ENCODE peak calls at places on chromosome 20, in seven cellular contexts. N is stomach, C is heart right ventricle, U is uterus, F is lower lobe of right lung, A is fibroblast of lung, Q is upper lobe of right lung. Z is an unnamed sample.

GRCh38 chr20:22293886-22294285 is 290.5 kb downstream of the FOXA2 start:
- DNase-seq in N (no peak), C (no peak), U (no peak), F (no peak), A (no peak), Q (no peak), Z (no peak)

GRCh38 chr20:15789083-15789482 is 784.2 kb downstream of the KIF16B start:
- DNase-seq in N (no peak), C (no peak), U (no peak), F (no peak), A (no peak), Q (no peak), Z (no peak)

GRCh38 chr20:14801591-14802325 is 464.3 kb upstream of the FLRT3 start:
- DNase-seq in N (no peak), C (no peak), U (no peak), F (no peak), A (no peak), Q (no peak), Z (peak; percentile 34)

GRCh38 chr20:23151885-23152284 is 65.8 kb upstream of the CD93 start:
- DNase-seq in N (peak; percentile 24), C (no peak), U (no peak), F (no peak), A (no peak), Q (no peak), Z (no peak)

GRCh38 chr20:5718896-5719595 is 31.2 kb upstream of the SHLD1 start:
- DNase-seq in N (no peak), C (peak; percentile 61), U (no peak), F (no peak), A (no peak), Q (no peak), Z (no peak)

GRCh38 chr20:38001981-38002380 is 31.3 kb downstream of the TTI1 start:
- DNase-seq in N (no peak), C (no peak), U (no peak), F (no peak), A (peak; percentile 41), Q (no peak), Z (no peak)

GRCh38 chr20:15703171-15703911 is 869.9 kb downstream of the KIF16B start:
- DNase-seq in N (no peak), C (no peak), U (no peak), F (no peak), A (peak; percentile 66), Q (no peak), Z (no peak)

GRCh38 chr20:60254901-60255411 is 296.7 kb downstream of the CDH26 start:
- DNase-seq in N (no peak), C (no peak), U (no peak), F (no peak), A (peak; percentile 64), Q (no peak), Z (no peak)

GRCh38 chr20:1330075-1330830 is 1.3 kb upstream of the SDCBP2 start:
- DNase-seq in N (peak; percentile 85), C (peak; percentile 63), U (peak; percentile 65), F (no peak), A (no peak), Q (no peak), Z (peak; percentile 95)

GRCh38 chr20:39960522-39961420 is 728.3 kb downstream of the MAFB start:
- DNase-seq in N (no peak), C (peak; percentile 22), U (peak; percentile 17), F (no peak), A (no peak), Q (no peak), Z (no peak)

GRCh38 chr20:37162674-37163073 is 16.5 kb upstream of the RPN2 start:
- DNase-seq in N (no peak), C (no peak), U (no peak), F (no peak), A (no peak), Q (no peak), Z (no peak)

GRCh38 chr20:47821481-47822100 is 36.3 kb upstream of the SULF2 start:
- DNase-seq in N (no peak), C (no peak), U (no peak), F (no peak), A (peak; percentile 47), Q (no peak), Z (no peak)

GRCh38 chr20:22583773-22584629 is at the start of gene FOXA2:
- DNase-seq in N (peak; percentile 85), C (no peak), U (no peak), F (peak; percentile 88), A (no peak), Q (peak; percentile 95), Z (peak; percentile 37)

GRCh38 chr20:57829336-57829735 is 119.5 kb upstream of the PMEPA1 start:
- DNase-seq in N (no peak), C (no peak), U (no peak), F (no peak), A (no peak), Q (no peak), Z (no peak)

GRCh38 chr20:17615645-17616479 is 46.0 kb downstream of the DSTN start:
- DNase-seq in N (peak; percentile 25), C (no peak), U (no peak), F (peak; percentile 49), A (no peak), Q (peak; percentile 64), Z (no peak)

GRCh38 chr20:63112491-63113219 is 103.3 kb downstream of the YTHDF1 start:
- DNase-seq in N (no peak), C (peak; percentile 1), U (no peak), F (peak; percentile 10), A (no peak), Q (no peak), Z (no peak)

GRCh38 chr20:51661609-51662178 is 106.5 kb downstream of the ATP9A start:
- DNase-seq in N (no peak), C (no peak), U (no peak), F (no peak), A (peak; percentile 84), Q (no peak), Z (peak; percentile 13)

GRCh38 chr20:50170549-50171220 is 17.2 kb upstream of the PEDS1 start:
- DNase-seq in N (no peak), C (no peak), U (no peak), F (no peak), A (no peak), Q (no peak), Z (no peak)

GRCh38 chr20:17533396-17533795 is 2.2 kb upstream of the BFSP1 start:
- DNase-seq in N (no peak), C (no peak), U (no peak), F (no peak), A (peak; percentile 60), Q (no peak), Z (peak; percentile 45)

GRCh38 chr20:22561965-22562581 is 22.3 kb downstream of the FOXA2 start:
- DNase-seq in N (no peak), C (no peak), U (no peak), F (no peak), A (no peak), Q (no peak), Z (no peak)

GRCh38 chr20:839015-839414 is 5.5 kb downstream of the FAM110A start:
- DNase-seq in N (no peak), C (no peak), U (no peak), F (peak; percentile 5), A (no peak), Q (no peak), Z (no peak)

GRCh38 chr20:51529758-51530157 is 12.8 kb downstream of the NFATC2 start:
- DNase-seq in N (peak; percentile 46), C (no peak), U (no peak), F (no peak), A (no peak), Q (no peak), Z (peak; percentile 29)

GRCh38 chr20:17749979-17750721 is 50.4 kb downstream of the BANF2 start:
- DNase-seq in N (peak; percentile 29), C (peak; percentile 74), U (peak; percentile 65), F (peak; percentile 68), A (peak; percentile 63), Q (peak; percentile 77), Z (no peak)

GRCh38 chr20:24785141-24785924 is 163.7 kb upstream of the CST7 start:
- DNase-seq in N (no peak), C (no peak), U (no peak), F (peak; percentile 41), A (peak; percentile 90), Q (no peak), Z (no peak)

GRCh38 chr20:2698912-2699311 is 6.3 kb downstream of the EBF4 start:
- DNase-seq in N (peak; percentile 14), C (no peak), U (no peak), F (no peak), A (no peak), Q (no peak), Z (no peak)

DNA sequence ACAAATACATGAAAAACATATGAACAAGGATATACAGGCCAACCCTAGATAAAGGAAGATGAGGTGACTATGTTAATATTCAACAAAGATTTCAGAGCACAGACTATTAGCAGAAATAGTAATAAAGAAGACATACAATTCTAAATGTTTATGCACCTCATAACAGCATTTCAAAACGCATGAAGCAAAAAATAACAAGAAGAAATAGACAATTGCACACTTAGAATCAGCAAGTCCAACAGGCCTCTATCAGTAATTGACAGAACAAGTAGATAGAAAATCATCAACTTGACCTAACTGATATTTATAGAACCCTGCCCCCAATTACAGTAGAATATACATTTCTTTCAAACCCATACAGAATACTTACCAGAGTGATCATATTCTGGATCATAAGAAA is 11.4 kb upstream of the DOK5 start:
- DNase-seq in N (no peak), C (no peak), U (no peak), F (no peak), A (no peak), Q (no peak), Z (no peak)
- H3K27ac ChIP-seq in N (no peak overlapping the region), C (no peak overlapping the region), U (no peak overlapping the region), F (no peak overlapping the region), A (no peak overlapping the region), Q (no peak overlapping the region), Z (no peak overlapping the region)

GRCh38 chr20:61745397-61746146 is 320.1 kb downstream of the TAF4 start:
- DNase-seq in N (no peak), C (no peak), U (no peak), F (peak; percentile 40), A (no peak), Q (no peak), Z (no peak)
- H3K36me3 ChIP-seq in N (no peaks in the 10 kb centered on the region), C (no peaks in the 10 kb centered on the region), U (no peaks in the 10 kb centered on the region), F (no peaks in the 10 kb centered on the region), A (no peaks in the 10 kb centered on the region), Q (no peaks in the 10 kb centered on the region), Z (no peaks in the 10 kb centered on the region)

DNA sequence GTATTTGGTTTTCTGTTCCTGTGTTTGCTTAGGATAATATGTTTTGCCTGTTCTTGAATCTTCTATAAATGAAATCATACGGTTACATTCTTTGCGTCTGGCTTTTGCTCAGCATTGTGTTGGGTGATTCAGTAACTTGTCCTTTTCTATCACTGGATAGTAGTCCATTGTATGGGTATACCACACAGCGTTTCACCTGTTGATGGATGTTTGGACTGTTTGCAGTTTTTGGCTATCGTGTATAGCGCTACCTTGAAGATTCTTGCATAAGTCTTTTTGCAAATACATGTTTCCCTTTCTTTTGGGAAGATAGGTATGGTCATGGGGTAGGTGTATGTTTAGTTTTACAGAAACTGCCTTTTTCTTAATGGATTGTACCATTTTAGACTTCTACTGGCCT is 9.5 kb downstream of the MYBL2 start:
- DNase-seq in N (no peak), C (no peak), U (no peak), F (no peak), A (no peak), Q (no peak), Z (no peak)
- H3K4me1 ChIP-seq in N (no peaks in the 10 kb centered on the region), C (no peaks in the 10 kb centered on the region), U (no peaks in the 10 kb centered on the region), F (no peaks in the 10 kb centered on the region), A (no peaks in the 10 kb centered on the region), Q (no peaks in the 10 kb centered on the region), Z (no peaks in the 10 kb centered on the region)

DNA sequence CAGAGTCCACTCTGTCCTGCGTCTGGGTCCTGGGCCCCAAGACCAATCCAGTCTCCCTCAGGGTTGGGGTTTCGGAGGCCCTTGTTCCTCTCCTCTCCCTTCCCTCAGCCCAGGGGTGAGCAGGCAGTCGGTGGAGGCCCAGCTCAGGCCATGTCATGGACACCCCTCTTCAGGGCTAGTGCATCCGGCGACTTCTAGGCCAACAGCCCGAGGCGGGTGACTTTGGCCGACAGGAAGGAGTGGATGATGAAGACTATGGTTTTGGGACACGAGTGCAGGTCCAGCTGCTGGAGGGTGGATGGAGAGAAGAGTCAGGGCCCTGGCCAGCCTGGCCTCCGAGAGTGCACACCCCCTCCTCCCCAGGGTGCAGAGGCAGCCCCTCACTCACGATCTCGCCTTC is 7.0 kb upstream of the CDK5RAP1 start:
- DNase-seq in N (no peak), C (no peak), U (no peak), F (no peak), A (no peak), Q (no peak), Z (no peak)
- H3K27ac ChIP-seq in N (no peak overlapping the region), C (no peak overlapping the region), U (no peak overlapping the region), F (no peak overlapping the region), A (no peak overlapping the region), Q (no peak overlapping the region), Z (no peak overlapping the region)

Z was measured in small intestine.